ENCODE peak calls at places on chromosome 7, in four cellular contexts. W is upper lobe of left lung, O is K562, Z is GM12878. C is an unnamed sample.

GRCh38 chr7:113921363-113921762 is 2.6 kb upstream of the PPP1R3A start:
- ATAC-seq in Z (no peak), O (no peak), W (no peak), C (no peak)

GRCh38 chr7:99041526-99041925 is 102.4 kb downstream of the SMURF1 start:
- ATAC-seq in W (no peak), Z (no peak), O (no peak), C (no peak)

GRCh38 chr7:89053130-89053529 is 257.6 kb upstream of the TEX47 start:
- ATAC-seq in W (no peak), O (no peak), Z (peak; percentile 80), C (no peak)

GRCh38 chr7:65463184-65463583 is 89.5 kb downstream of the ZNF92 start:
- ATAC-seq in W (no peak), Z (no peak), O (no peak), C (no peak)

GRCh38 chr7:75889826-75890225 is 11.0 kb downstream of the RHBDD2 start:
- ATAC-seq in W (no peak), Z (no peak), O (no peak), C (no peak)

GRCh38 chr7:23117841-23118240 is 12.3 kb downstream of the KLHL7 start:
- ATAC-seq in W (no peak), O (no peak), Z (no peak), C (no peak)

GRCh38 chr7:152054377-152055230 is 29.1 kb downstream of the GALNT11 start:
- ATAC-seq in Z (no peak), O (no peak), W (no peak), C (no peak)

GRCh38 chr7:25900887-25901286 is 251.1 kb upstream of the NFE2L3 start:
- ATAC-seq in O (no peak), Z (no peak), W (no peak), C (no peak)

GRCh38 chr7:17446340-17446739 is 147.9 kb downstream of the AHR start:
- ATAC-seq in W (no peak), O (no peak), Z (no peak), C (no peak)

GRCh38 chr7:11730725-11731124 is 101.3 kb downstream of the THSD7A start:
- ATAC-seq in O (no peak), Z (peak; percentile 49), W (no peak), C (no peak)

GRCh38 chr7:424961-425793 is 94.5 kb downstream of the PDGFA start:
- ATAC-seq in O (no peak), Z (no peak), W (no peak), C (peak; percentile 48)

GRCh38 chr7:5699951-5700384 is 81.5 kb downstream of the RNF216 start:
- ATAC-seq in Z (peak; percentile 72), W (no peak), O (no peak), C (no peak)

GRCh38 chr7:35647171-35647574 is 47.8 kb downstream of the HERPUD2 start:
- ATAC-seq in Z (peak; percentile 65), W (peak; percentile 74), O (peak; percentile 96), C (no peak)

GRCh38 chr7:32070051-32070405 is 179 bp downstream of the PDE1C start:
- ATAC-seq in O (no peak), W (no peak), Z (no peak), C (no peak)

GRCh38 chr7:46414946-46415345 is 493.9 kb upstream of the IGFBP3 start:
- ATAC-seq in W (no peak), Z (no peak), O (no peak), C (no peak)

GRCh38 chr7:48048113-48048512 is 12.8 kb downstream of the C7orf57 start:
- ATAC-seq in Z (no peak), O (no peak), W (no peak), C (no peak)

GRCh38 chr7:142889825-142890224 is 4.3 kb upstream of the TRPV6 start:
- ATAC-seq in O (no peak), Z (no peak), W (no peak), C (no peak)

GRCh38 chr7:69603937-69604494 is 5.7 kb downstream of the AUTS2 start:
- ATAC-seq in O (no peak), Z (peak; percentile 79), W (no peak), C (no peak)

GRCh38 chr7:93375603-93376002 is 143.4 kb downstream of the VPS50 start:
- ATAC-seq in O (peak; percentile 39), Z (peak; percentile 22), W (no peak), C (no peak)

GRCh38 chr7:5670173-5670933 is 111.1 kb downstream of the RNF216 start:
- ATAC-seq in Z (peak; percentile 65), W (peak; percentile 13), O (no peak), C (peak; percentile 62)

GRCh38 chr7:142956951-142957623 is 5.1 kb downstream of the KEL start:
- ATAC-seq in O (peak; percentile 13), W (no peak), Z (no peak), C (no peak)

GRCh38 chr7:102874166-102874829 is 38.5 kb upstream of the LRRC17 start:
- ATAC-seq in W (no peak), O (no peak), Z (peak; percentile 99), C (no peak)

GRCh38 chr7:44581426-44581906 is 565 bp downstream of the TMED4 start:
- ATAC-seq in O (peak; percentile 65), Z (peak; percentile 69), W (peak; percentile 29), C (no peak)

GRCh38 chr7:9822458-9823290 is 1151.0 kb upstream of the PHF14 start:
- ATAC-seq in O (no peak), Z (no peak), W (peak; percentile 43), C (no peak)

GRCh38 chr7:47478017-47478344 is 103.9 kb downstream of the TNS3 start:
- ATAC-seq in Z (no peak), W (no peak), O (no peak), C (no peak)

GRCh38 chr7:7247658-7248057 is 65.3 kb downstream of the C1GALT1 start:
- ATAC-seq in O (no peak), W (no peak), Z (no peak), C (no peak)

GRCh38 chr7:73952266-73952665 is 75.7 kb upstream of the ELN start:
- ATAC-seq in W (no peak), O (no peak), Z (no peak), C (no peak)

GRCh38 chr7:19284136-19284535 is 138.9 kb upstream of the FERD3L start:
- ATAC-seq in O (no peak), Z (no peak), W (no peak), C (no peak)

GRCh38 chr7:151835636-151836035 is 41.3 kb downstream of the PRKAG2 start:
- ATAC-seq in Z (no peak), O (no peak), W (no peak), C (no peak)

GRCh38 chr7:867001-867405 is 9.4 kb upstream of the GET4 start:
- ATAC-seq in Z (no peak), W (peak; percentile 39), O (no peak), C (peak; percentile 90)

GRCh38 chr7:29527709-29528108 is 35.9 kb upstream of the PRR15 start:
- ATAC-seq in Z (no peak), W (no peak), O (no peak), C (no peak)

GRCh38 chr7:155506854-155507337 is 39.5 kb downstream of the CNPY1 start:
- ATAC-seq in Z (no peak), W (no peak), O (peak; percentile 91), C (no peak)

GRCh38 chr7:155509725-155510551 is 36.4 kb downstream of the CNPY1 start:
- ATAC-seq in Z (no peak), O (no peak), W (no peak), C (no peak)

GRCh38 chr7:155508372-155509024 is 37.9 kb downstream of the CNPY1 start:
- ATAC-seq in Z (no peak), O (no peak), W (no peak), C (no peak)

GRCh38 chr7:155510975-155511595 is 35.3 kb downstream of the CNPY1 start:
- ATAC-seq in W (no peak), Z (no peak), O (no peak), C (no peak)

GRCh38 chr7:155509025-155509724 is 37.2 kb downstream of the CNPY1 start:
- ATAC-seq in O (no peak), W (no peak), Z (no peak), C (no peak)
- H3K4me3 ChIP-seq in O (no peak overlapping the region), W (no peak overlapping the region), Z (no peak overlapping the region), C (no peak overlapping the region)

DNA sequence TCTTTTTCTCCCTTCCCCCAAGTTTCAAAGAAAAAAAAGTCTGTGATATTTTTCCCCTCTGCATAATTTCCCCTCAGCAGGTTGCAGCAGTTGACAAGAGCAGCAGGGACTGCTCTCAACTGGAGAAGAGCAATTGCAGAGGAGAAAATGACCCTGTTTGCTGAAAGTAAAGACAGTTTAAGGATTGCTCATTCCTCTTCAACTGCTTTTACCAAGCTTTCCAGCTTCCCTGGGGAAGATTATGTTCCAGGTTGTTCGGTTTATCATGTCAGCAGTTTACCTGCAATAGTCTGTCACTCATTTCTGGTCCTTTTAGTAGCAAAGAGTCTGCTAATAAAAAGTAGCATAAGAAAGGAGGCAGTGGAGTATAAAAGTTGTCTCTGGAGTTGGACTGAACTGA is 16.3 kb downstream of the AGK start:
- ATAC-seq in Z (no peak), O (no peak), W (no peak), C (no peak)
- TF ChIP-seq EP300 in Z (no peak), O (no peak), W (no peak), C (no peak)

GRCh38 chr7:134332892-134333291 is 16.2 kb upstream of the SLC35B4 start:
- ATAC-seq in W (no peak), Z (no peak), O (no peak), C (no peak)
- TF ChIP-seq CTCF in W (no peak), Z (no peak), O (no peak), C (no peak)

GRCh38 chr7:24653316-24654085 is 80.2 kb downstream of the PALS2 start:
- ATAC-seq in O (no peak), Z (peak; percentile 60), W (no peak), C (no peak)
- H3K4me3 ChIP-seq in O (no peak overlapping the region), Z (no peak overlapping the region), W (no peak overlapping the region), C (peak overlapping the region; percentile 7)

GRCh38 chr7:135251502-135252327 is 18.1 kb downstream of the STRA8 start:
- ATAC-seq in Z (peak; percentile 80), W (no peak), O (no peak), C (no peak)

GRCh38 chr7:135258585-135258984 is 24.9 kb downstream of the STRA8 start:
- ATAC-seq in Z (no peak), W (no peak), O (no peak), C (no peak)

GRCh38 chr7:135257790-135258189 is 24.2 kb downstream of the STRA8 start:
- ATAC-seq in W (no peak), O (no peak), Z (no peak), C (no peak)

GRCh38 chr7:135249901-135250300 is 16.3 kb downstream of the STRA8 start:
- ATAC-seq in W (no peak), O (no peak), Z (no peak), C (no peak)

GRCh38 chr7:135253851-135254815 is 20.5 kb downstream of the STRA8 start:
- ATAC-seq in Z (no peak), O (peak; percentile 33), W (peak; percentile 78), C (peak; percentile 88)
- TF ChIP-seq EP300 in Z (no peak), O (no peak), W (no peak), C (no peak)

GRCh38 chr7:4633012-4633411 is 49.1 kb upstream of the FOXK1 start:
- ATAC-seq in Z (no peak), W (no peak), O (peak; percentile 86), C (no peak)
- TF ChIP-seq CTCF in Z (peak; percentile 7), W (no peak), O (peak; percentile 29), C (no peak)

DNA sequence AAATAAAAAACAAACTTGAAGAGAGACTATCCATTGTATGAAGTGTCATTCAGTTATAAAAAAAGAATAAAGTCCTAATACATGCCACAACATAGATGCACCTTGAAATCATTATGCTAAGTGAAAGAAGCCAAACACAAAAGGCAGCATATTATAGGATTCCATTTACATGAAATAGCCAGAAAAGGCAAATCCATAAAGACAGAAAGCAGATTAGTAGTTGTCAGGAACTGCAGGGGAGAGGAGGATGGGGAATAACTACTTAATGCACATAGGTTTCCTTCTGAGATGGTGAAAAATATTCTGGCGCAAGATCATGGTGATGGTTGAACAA is 6.6 kb upstream of the PON1 start:
- ATAC-seq in W (no peak), Z (peak; percentile 50), O (no peak), C (no peak)
- H3K4me3 ChIP-seq in W (no peak overlapping the region), Z (no peak overlapping the region), O (no peak overlapping the region), C (peak overlapping the region; percentile 30)

C was measured in gastroesophageal sphincter.